ENCODE peak calls at places on chromosomes 6 and 20, in five cellular contexts. N, S, V, R and F are unnamed samples.

GRCh38 chr6:36545767-36546663 is 1.3 kb downstream of the STK38 start:
- DNase-seq in N (no peak), S (peak; percentile 25), V (no peak), R (no peak), F (peak; percentile 49)

GRCh38 chr20:40108321-40108720 is 580.7 kb downstream of the MAFB start:
- DNase-seq in N (peak; percentile 17), S (no peak), V (no peak), R (no peak), F (no peak)

GRCh38 chr6:16472349-16473069 is 234.1 kb downstream of the GMPR start:
- DNase-seq in N (no peak), S (no peak), V (no peak), R (peak; percentile 4), F (no peak)

GRCh38 chr20:55580475-55580874 is 424.8 kb downstream of the CBLN4 start:
- DNase-seq in N (no peak), S (no peak), V (no peak), R (no peak), F (no peak)

GRCh38 chr6:170208651-170209353 is 82.1 kb downstream of the DLL1 start:
- DNase-seq in N (peak; percentile 3), S (no peak), V (peak; percentile 12), R (no peak), F (no peak)

GRCh38 chr6:149060985-149061760 is 256.3 kb upstream of the TAB2 start:
- DNase-seq in N (no peak), S (peak; percentile 71), V (no peak), R (no peak), F (peak; percentile 40)

GRCh38 chr6:134187751-134188150 is 130.2 kb downstream of the SGK1 start:
- DNase-seq in N (no peak), S (no peak), V (no peak), R (no peak), F (no peak)

GRCh38 chr6:88870728-88871330 is 92.6 kb downstream of the RNGTT start:
- DNase-seq in N (peak; percentile 71), S (peak; percentile 15), V (no peak), R (peak; percentile 3), F (peak; percentile 66)

GRCh38 chr20:2006452-2007381 is 12.9 kb upstream of the PDYN start:
- DNase-seq in N (no peak), S (no peak), V (no peak), R (no peak), F (peak; percentile 54)

GRCh38 chr6:170438861-170439260 is 114.2 kb downstream of the PSMB1 start:
- DNase-seq in N (no peak), S (no peak), V (no peak), R (no peak), F (no peak)

GRCh38 chr6:149082320-149082719 is 235.2 kb upstream of the TAB2 start:
- DNase-seq in N (peak; percentile 93), S (peak; percentile 87), V (peak; percentile 77), R (peak; percentile 47), F (peak; percentile 85)

GRCh38 chr6:115796061-115796460 is 264.6 kb downstream of the FRK start:
- DNase-seq in N (no peak), S (no peak), V (no peak), R (no peak), F (no peak)

GRCh38 chr20:38214256-38214870 is 46.2 kb downstream of the KIAA1755 start:
- DNase-seq in N (no peak), S (no peak), V (no peak), R (no peak), F (no peak)

GRCh38 chr20:46151936-46152335 is 33.8 kb downstream of the CD40 start:
- DNase-seq in N (no peak), S (no peak), V (no peak), R (peak; percentile 68), F (peak; percentile 14)

GRCh38 chr6:21228411-21228810 is 365.1 kb upstream of the SOX4 start:
- DNase-seq in N (no peak), S (no peak), V (no peak), R (no peak), F (no peak)

GRCh38 chr20:8971669-8972316 is 97.1 kb upstream of the PLCB4 start:
- DNase-seq in N (no peak), S (no peak), V (no peak), R (no peak), F (peak; percentile 57)

GRCh38 chr6:113512581-113512980 is 344.6 kb upstream of the MARCKS start:
- DNase-seq in N (no peak), S (no peak), V (no peak), R (no peak), F (no peak)

GRCh38 chr6:76708641-76709331 is 636.3 kb upstream of the IMPG1 start:
- DNase-seq in N (no peak), S (no peak), V (no peak), R (no peak), F (no peak)

GRCh38 chr20:12113468-12114371 is 196.0 kb downstream of the BTBD3 start:
- DNase-seq in N (peak; percentile 13), S (no peak), V (peak; percentile 89), R (no peak), F (no peak)

GRCh38 chr20:44398303-44398702 is 42.8 kb downstream of the HNF4A start:
- DNase-seq in N (no peak), S (no peak), V (no peak), R (peak; percentile 87), F (peak; percentile 79)

GRCh38 chr6:162917506-162917905 is 189.7 kb downstream of the PACRG start:
- DNase-seq in N (no peak), S (no peak), V (no peak), R (no peak), F (no peak)

GRCh38 chr6:16704706-16705402 is 56.4 kb downstream of the ATXN1 start:
- DNase-seq in N (no peak), S (no peak), V (no peak), R (no peak), F (no peak)

GRCh38 chr6:127515794-127516675 is 3.1 kb downstream of the MTCL3 start:
- DNase-seq in N (peak; percentile 33), S (peak; percentile 54), V (no peak), R (no peak), F (peak; percentile 18)

GRCh38 chr6:1670711-1671462 is 61.2 kb downstream of the FOXC1 start:
- DNase-seq in N (no peak), S (no peak), V (peak; percentile 45), R (no peak), F (no peak)

GRCh38 chr6:157461000-157461915 is 80.3 kb downstream of the ZDHHC14 start:
- DNase-seq in N (no peak), S (peak; percentile 31), V (no peak), R (no peak), F (peak; percentile 98)

GRCh38 chr6:150453357-150453756 is 84.5 kb downstream of the IYD start:
- DNase-seq in N (no peak), S (no peak), V (no peak), R (no peak), F (no peak)

GRCh38 chr20:20078041-20078440 is 25.7 kb downstream of the CFAP61 start:
- DNase-seq in N (no peak), S (no peak), V (no peak), R (no peak), F (no peak)

GRCh38 chr20:20076297-20077065 is 24.1 kb downstream of the CFAP61 start:
- DNase-seq in N (no peak), S (no peak), V (no peak), R (no peak), F (no peak)

GRCh38 chr20:20075032-20075431 is 22.7 kb downstream of the CFAP61 start:
- DNase-seq in N (no peak), S (no peak), V (no peak), R (no peak), F (no peak)

GRCh38 chr20:20083796-20084195 is 31.5 kb downstream of the CFAP61 start:
- DNase-seq in N (no peak), S (no peak), V (no peak), R (peak; percentile 29), F (peak; percentile 8)

GRCh38 chr20:20079102-20079784 is 26.9 kb downstream of the CFAP61 start:
- DNase-seq in N (no peak), S (peak; percentile 16), V (no peak), R (no peak), F (no peak)
- TF ChIP-seq POLR2A in N (no peak), S (no peak), V (no peak), R (no peak), F (no peak)

GRCh38 chr6:87161299-87161698 is 5.9 kb downstream of the ZNF292 start:
- DNase-seq in N (no peak), S (no peak), V (no peak), R (no peak), F (no peak)
- TF ChIP-seq POLR2A in N (no peak), S (no peak), V (no peak), R (no peak), F (no peak)

GRCh38 chr6:167932468-167933276 is 64.8 kb upstream of the KIF25 start:
- DNase-seq in N (no peak), S (peak; percentile 49), V (peak; percentile 30), R (peak; percentile 10), F (no peak)
- TF ChIP-seq POLR2A in N (no peak), S (no peak), V (no peak), R (no peak), F (no peak)

DNA sequence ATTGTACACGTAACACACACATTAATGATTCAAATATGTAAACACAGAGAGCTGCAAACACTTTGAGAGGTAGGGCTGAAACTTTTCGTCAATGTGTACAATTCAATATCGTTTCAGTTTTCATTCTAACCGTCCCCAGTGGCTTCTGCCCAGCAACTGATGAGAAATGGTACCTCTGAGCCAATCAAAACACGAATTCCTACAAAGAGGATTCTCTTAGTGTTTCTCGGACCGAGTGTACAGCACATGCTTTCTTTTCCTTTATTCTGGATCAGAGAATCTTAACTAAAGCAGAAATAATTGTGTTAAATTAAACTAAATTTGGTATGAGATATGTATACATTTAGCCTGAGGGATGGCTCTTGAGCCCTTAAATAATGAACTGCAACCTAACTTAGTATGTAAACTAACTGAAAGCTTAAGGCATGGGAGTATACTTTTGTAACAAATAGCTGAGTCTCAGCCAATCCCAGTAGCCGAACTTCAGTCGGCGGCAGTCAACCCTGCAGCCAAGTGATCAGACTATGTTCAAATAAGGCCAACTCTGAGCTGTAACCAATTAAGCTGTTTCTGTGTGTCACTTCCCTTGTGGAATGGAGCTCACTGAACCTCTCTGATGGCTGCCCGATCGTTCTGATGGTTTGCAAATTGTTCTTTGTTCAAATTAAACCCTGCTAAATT is 16.1 kb downstream of the BTN2A1 start:
- DNase-seq in N (peak; percentile 96), S (peak; percentile 89), V (peak; percentile 91), R (peak; percentile 65), F (peak; percentile 90)
- TF ChIP-seq POLR2A in N (peak; percentile 57), S (peak; percentile 88), V (peak; percentile 39), R (no peak), F (peak; percentile 77)

GRCh38 chr6:28764014-28764723 is 159.6 kb downstream of the TRIM27 start:
- DNase-seq in N (no peak), S (no peak), V (no peak), R (no peak), F (no peak)
- TF ChIP-seq POLR2A in N (no peak), S (no peak), V (no peak), R (no peak), F (no peak)